ENCODE peak calls at places on chromosomes 4 and X, in four cellular contexts. W is cardiac muscle cell, Y is AG09309, M is IMR-90. C is an unnamed sample.
A peak's percentile ranks its signal among the peaks of the same experiment; 100 is the strongest.

GRCh38 chr4:73752424-73752823 is 12.1 kb downstream of the CXCL8 start:
- DNase-seq in Y (no peak), W (no peak), M (no peak), C (no peak)

GRCh38 chrX:124216396-124217124 is 115.9 kb upstream of the TEX13D start:
- DNase-seq in Y (no peak), M (no peak), W (no peak), C (no peak)

GRCh38 chr4:147477439-147477838 is 3.5 kb upstream of the EDNRA start:
- DNase-seq in M (no peak), Y (no peak), W (no peak), C (no peak)

GRCh38 chrX:22192419-22193086 is 80.2 kb upstream of the CBLL2 start:
- DNase-seq in W (peak; percentile 66), Y (no peak), M (peak; percentile 56), C (peak; percentile 46)

GRCh38 chrX:97700547-97700946 is 816.8 kb downstream of the RPA4 start:
- DNase-seq in Y (no peak), M (no peak), W (no peak), C (no peak)

GRCh38 chr4:3858046-3858730 is 92.0 kb downstream of the ADRA2C start:
- DNase-seq in W (no peak), M (no peak), Y (no peak), C (no peak)

GRCh38 chr4:108331905-108332632 is 163.3 kb upstream of the LEF1 start:
- DNase-seq in W (no peak), Y (no peak), M (no peak), C (no peak)

GRCh38 chr4:189497996-189498395 is 442.7 kb upstream of the FRG1 start:
- DNase-seq in M (no peak), Y (no peak), W (no peak), C (no peak)

GRCh38 chr4:147837435-147837834 is 105.5 kb downstream of the ARHGAP10 start:
- DNase-seq in Y (no peak), M (no peak), W (no peak), C (no peak)

GRCh38 chr4:140296871-140297570 is 76.4 kb upstream of the SCOC start:
- DNase-seq in M (no peak), Y (no peak), W (no peak), C (peak; percentile 26)

GRCh38 chrX:150362599-150363481 is at the start of gene MAMLD1:
- DNase-seq in M (peak; percentile 84), Y (peak; percentile 51), W (peak; percentile 81), C (peak; percentile 81)

GRCh38 chr4:127250577-127250976 is 382.2 kb upstream of the INTU start:
- DNase-seq in Y (no peak), W (no peak), M (no peak), C (no peak)

GRCh38 chrX:11949291-11949690 is 189.0 kb upstream of the FRMPD4 start:
- DNase-seq in W (peak; percentile 64), Y (no peak), M (no peak), C (no peak)

GRCh38 chrX:68896581-68896980 is 67.8 kb downstream of the EFNB1 start:
- DNase-seq in Y (no peak), M (no peak), W (no peak), C (no peak)

GRCh38 chrX:154749856-154750255 is 1.0 kb downstream of the GAB3 start:
- DNase-seq in M (no peak), Y (no peak), W (peak; percentile 46), C (no peak)

GRCh38 chr4:79331126-79331876 is 5.4 kb upstream of the NAA11 start:
- DNase-seq in M (no peak), Y (no peak), W (peak; percentile 30), C (peak; percentile 84)

GRCh38 chrX:25154168-25154567 is 138.4 kb upstream of the ARX start:
- DNase-seq in Y (no peak), M (no peak), W (no peak), C (no peak)

GRCh38 chr4:144399927-144400326 is 246.0 kb upstream of the HHIP start:
- DNase-seq in Y (peak; percentile 57), M (peak; percentile 55), W (peak; percentile 90), C (peak; percentile 30)

GRCh38 chr4:11743236-11743635 is 314.5 kb upstream of the HS3ST1 start:
- DNase-seq in M (peak; percentile 17), W (no peak), Y (no peak), C (peak; percentile 27)

GRCh38 chrX:133448512-133449076 is 33.3 kb upstream of the GPC4 start:
- DNase-seq in M (no peak), Y (peak; percentile 3), W (peak; percentile 0), C (no peak)

GRCh38 chr4:142404191-142404611 is 441.9 kb downstream of the INPP4B start:
- DNase-seq in Y (no peak), M (peak; percentile 72), W (peak; percentile 61), C (peak; percentile 56)

GRCh38 chr4:117156806-117157205 is 71.4 kb upstream of the TRAM1L1 start:
- DNase-seq in Y (no peak), W (no peak), M (no peak), C (no peak)

GRCh38 chrX:128106630-128107029 is 54.4 kb upstream of the ACTRT1 start:
- DNase-seq in Y (no peak), M (no peak), W (no peak), C (no peak)

GRCh38 chr4:168386002-168386401 is 67.5 kb upstream of the DDX60 start:
- DNase-seq in Y (no peak), M (no peak), W (peak; percentile 10), C (no peak)

GRCh38 chr4:26108024-26108423 is 194.0 kb downstream of the SMIM20 start:
- DNase-seq in Y (no peak), W (no peak), M (no peak), C (no peak)

GRCh38 chr4:81409836-81410235 is 61.9 kb downstream of the RASGEF1B start:
- DNase-seq in M (no peak), W (no peak), Y (no peak), C (no peak)

GRCh38 chr4:61614256-61614655 is 414.1 kb downstream of the ADGRL3 start:
- DNase-seq in Y (no peak), W (no peak), M (peak; percentile 22), C (no peak)

GRCh38 chrX:38347136-38347535 is 5.3 kb upstream of the OTC start:
- DNase-seq in Y (peak; percentile 25), M (peak; percentile 52), W (peak; percentile 86), C (peak; percentile 28)

DNA sequence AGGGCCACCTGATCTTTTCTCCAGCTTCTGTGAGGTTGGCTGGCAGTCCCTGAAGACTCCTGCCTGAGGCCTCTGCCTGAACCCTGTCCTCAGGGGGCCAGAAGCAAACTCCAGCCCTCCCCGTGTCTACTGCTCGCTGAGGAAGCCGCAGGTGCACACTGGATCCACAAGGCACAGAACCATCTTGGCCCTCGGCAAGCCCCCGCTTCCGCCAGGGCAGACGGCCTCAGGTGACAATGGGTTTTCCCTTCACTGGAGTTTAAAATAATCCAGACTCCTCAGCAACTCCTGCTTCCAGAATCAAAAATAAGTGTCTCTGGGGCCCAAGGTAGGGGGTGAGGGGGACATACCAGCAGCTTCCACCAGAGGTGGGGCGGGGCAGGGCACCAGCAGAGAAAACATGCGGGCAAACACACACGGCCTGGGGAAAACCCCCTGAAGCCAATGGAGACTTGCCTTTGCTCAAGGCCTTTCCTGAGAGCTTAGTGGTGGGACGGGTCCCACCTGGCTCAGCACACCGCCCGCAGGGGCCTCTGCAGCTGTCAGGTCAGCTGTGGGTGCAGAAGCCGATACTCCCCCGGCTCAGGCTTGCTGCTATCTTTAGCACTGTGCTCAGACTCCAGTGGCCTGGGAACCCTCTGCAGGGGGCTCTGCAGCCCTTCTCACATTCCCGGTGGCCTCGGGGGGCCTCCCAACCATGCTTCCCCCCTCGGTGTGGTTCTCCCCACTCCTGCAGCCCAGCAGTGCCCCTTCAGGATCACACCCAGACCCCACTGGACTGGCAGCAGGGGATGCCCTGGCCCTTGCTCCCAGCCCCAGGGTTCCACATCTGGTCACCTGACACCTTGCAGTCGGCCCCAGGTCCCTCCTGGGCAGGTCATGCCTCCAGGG is 1.9 kb downstream of the MYL5 start:
- DNase-seq in M (no peak), W (no peak), Y (no peak), C (no peak)
- H3K4me3 ChIP-seq in M (no peak overlapping the region), W (no peak overlapping the region), Y (no peak overlapping the region), C (no peak overlapping the region)

GRCh38 chr4:92304073-92304472 is 307 bp downstream of the GRID2 start:
- DNase-seq in Y (no peak), M (no peak), W (no peak), C (no peak)
- H3K4me3 ChIP-seq in Y (no peak overlapping the region), M (no peak overlapping the region), W (peak overlapping the region; percentile 47), C (no peak overlapping the region)

DNA sequence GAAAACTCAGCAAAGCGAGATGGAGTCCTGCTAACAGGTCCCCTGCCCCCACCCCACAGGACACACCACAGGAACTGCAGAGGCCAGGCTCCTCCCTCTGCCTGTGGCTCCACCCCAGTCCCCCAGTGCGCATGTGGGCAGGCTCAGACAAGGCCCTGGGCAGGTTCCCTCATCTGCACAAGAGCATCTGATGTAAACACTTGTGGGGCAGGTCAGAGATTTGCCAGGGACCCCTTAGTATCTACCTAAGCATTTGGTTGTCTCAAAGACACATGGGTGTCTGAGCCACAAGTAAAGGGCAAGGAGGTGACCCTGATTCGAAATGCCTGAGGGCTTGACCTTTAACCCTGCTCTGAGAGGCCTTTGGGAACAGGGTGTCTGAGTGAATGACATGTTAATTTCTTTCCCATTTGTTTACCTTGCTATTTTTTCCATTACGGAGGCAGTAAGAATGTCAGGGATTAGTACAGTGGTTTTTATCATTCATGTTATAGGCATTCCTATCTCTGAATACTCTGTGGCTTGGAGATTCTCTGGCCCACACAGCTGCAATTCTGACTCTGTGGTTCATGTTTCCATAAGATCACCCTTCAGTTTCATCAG is 85.3 kb downstream of the ZNF518B start:
- DNase-seq in W (peak; percentile 79), Y (peak; percentile 33), M (peak; percentile 2), C (peak; percentile 38)
- H3K4me3 ChIP-seq in W (no peak overlapping the region), Y (no peak overlapping the region), M (no peak overlapping the region), C (no peak overlapping the region)

DNA sequence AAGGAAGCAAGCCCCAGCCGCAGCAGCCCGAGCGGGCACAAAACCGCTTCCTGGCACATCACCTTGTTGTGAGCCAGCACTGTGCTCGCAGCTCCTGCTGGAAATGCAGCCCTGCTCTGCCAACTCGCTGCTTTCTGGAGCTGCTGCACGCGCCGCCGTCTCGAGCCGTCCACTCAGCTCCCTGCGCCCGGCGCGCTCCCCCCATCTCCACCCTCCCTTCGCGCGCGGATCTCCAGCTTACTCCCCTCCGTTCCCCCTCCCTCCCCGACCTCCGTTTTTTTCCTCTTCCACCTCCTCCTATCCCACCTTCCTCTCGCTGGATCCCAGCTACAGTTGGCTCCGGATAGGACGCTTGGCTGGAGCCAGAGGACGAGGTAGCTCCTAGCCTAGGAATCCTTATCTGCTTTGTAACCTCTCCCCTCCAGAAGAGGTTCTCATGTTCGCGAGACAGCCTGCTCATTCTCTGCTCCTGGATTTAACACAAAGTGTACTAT is at the start of gene SPOCK3:
- DNase-seq in W (peak; percentile 52), Y (no peak), M (no peak), C (peak; percentile 3)
- H3K4me3 ChIP-seq in W (peak within 1 kb of the TSS; percentile 80), Y (peak within 1 kb of the TSS; percentile 32), M (peak within 1 kb of the TSS; percentile 37), C (peak within 1 kb of the TSS; percentile 40)

C was measured in fibroblast of villous mesenchyme.